ENCODE peak calls at places on chromosomes 11 and 22, in four cellular contexts. R, W, K and M are unnamed samples.

GRCh38 chr11:116215471-116216113 is 557.2 kb downstream of the BUD13 start:
- DNase-seq in W (no peak), K (peak; percentile 6), R (no peak), M (no peak)

GRCh38 chr22:30000566-30000965 is 79.7 kb upstream of the HORMAD2 start:
- DNase-seq in K (no peak), R (no peak), W (no peak), M (no peak)

GRCh38 chr11:98587884-98588283 is 432.9 kb upstream of the CNTN5 start:
- DNase-seq in W (no peak), R (no peak), K (no peak), M (no peak)

GRCh38 chr11:11481371-11481770 is 128.3 kb upstream of the CSNK2A3 start:
- DNase-seq in R (peak; percentile 45), K (no peak), W (no peak), M (no peak)

GRCh38 chr11:39772525-39773137 is 1686.8 kb downstream of the LRRC4C start:
- DNase-seq in K (no peak), R (no peak), W (no peak), M (no peak)

GRCh38 chr11:119029340-119030028 is 1.2 kb downstream of the SLC37A4 start:
- DNase-seq in W (peak; percentile 56), K (no peak), R (peak; percentile 36), M (no peak)

GRCh38 chr11:14237333-14237988 is 121.5 kb downstream of the RRAS2 start:
- DNase-seq in K (no peak), W (no peak), R (no peak), M (no peak)

GRCh38 chr11:2662430-2663299 is 37.1 kb downstream of the KCNQ1OT1 start:
- DNase-seq in K (no peak), R (no peak), W (no peak), M (no peak)

GRCh38 chr11:34240150-34240494 is 117.7 kb downstream of the ABTB2 start:
- DNase-seq in R (no peak), W (no peak), K (no peak), M (no peak)

GRCh38 chr22:38715852-38716251 is 10.1 kb downstream of the GTPBP1 start:
- DNase-seq in W (no peak), K (no peak), R (no peak), M (no peak)

GRCh38 chr11:78646564-78647185 is 72.0 kb upstream of the NARS2 start:
- DNase-seq in R (no peak), W (no peak), K (peak; percentile 60), M (peak; percentile 52)

GRCh38 chr22:33467718-33468117 is 409.5 kb upstream of the SYN3 start:
- DNase-seq in K (no peak), W (no peak), R (no peak), M (no peak)

GRCh38 chr22:23182289-23183106 is 2.2 kb downstream of the BCR start:
- DNase-seq in K (no peak), W (no peak), R (no peak), M (peak; percentile 75)

GRCh38 chr11:130314184-130314748 is 451 bp downstream of the ZBTB44 start:
- DNase-seq in W (peak; percentile 54), R (peak; percentile 67), K (no peak), M (peak; percentile 44)

GRCh38 chr22:50056214-50056972 is 1.7 kb downstream of the TTLL8 start:
- DNase-seq in W (no peak), K (no peak), R (no peak), M (no peak)

GRCh38 chr11:107598225-107599139 is 7.5 kb downstream of the ELMOD1 start:
- DNase-seq in W (no peak), K (peak; percentile 29), R (no peak), M (peak; percentile 23)

GRCh38 chr11:126318642-126319373 is 14.9 kb downstream of the DCPS start:
- DNase-seq in W (peak; percentile 40), R (peak; percentile 59), K (no peak), M (no peak)

GRCh38 chr11:70891844-70892380 is 360.5 kb downstream of the SHANK2 start:
- DNase-seq in K (no peak), W (no peak), R (no peak), M (no peak)

GRCh38 chr11:70885721-70886305 is 366.6 kb downstream of the SHANK2 start:
- DNase-seq in W (no peak), R (no peak), K (no peak), M (no peak)

GRCh38 chr11:70887428-70887827 is 364.9 kb downstream of the SHANK2 start:
- DNase-seq in W (no peak), R (no peak), K (no peak), M (no peak)

GRCh38 chr11:70892889-70893288 is 359.5 kb downstream of the SHANK2 start:
- DNase-seq in R (no peak), K (no peak), W (no peak), M (no peak)

DNA sequence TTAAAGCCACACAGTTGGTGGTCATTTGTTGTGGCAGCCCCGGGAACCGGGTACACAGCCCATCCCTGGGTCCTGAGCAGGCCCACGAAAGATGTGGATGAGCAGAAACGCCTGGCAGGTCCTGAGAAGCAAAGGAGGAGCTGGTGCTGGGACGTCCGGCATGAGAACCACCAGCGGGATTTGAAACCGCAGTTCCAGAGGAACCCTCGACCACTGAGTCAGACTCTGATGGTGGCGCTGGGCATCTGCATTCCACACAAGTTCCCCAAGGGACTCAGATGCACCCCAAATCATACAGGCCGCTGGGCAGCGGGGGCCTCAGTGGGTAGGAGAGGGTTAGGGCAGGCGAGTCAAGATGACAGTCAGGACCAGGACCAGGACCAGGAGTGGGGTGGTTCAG is 363.0 kb downstream of the SHANK2 start:
- DNase-seq in R (no peak), K (no peak), W (no peak), M (no peak)
- TF ChIP-seq POLR2A in R (no peak), K (no peak), W (no peak), M (no peak)

GRCh38 chr11:64850979-64851567 is 6.6 kb upstream of the CDC42BPG start:
- DNase-seq in W (no peak), K (no peak), R (no peak), M (no peak)

GRCh38 chr11:64852804-64853520 is 8.5 kb upstream of the CDC42BPG start:
- DNase-seq in K (no peak), R (no peak), W (no peak), M (no peak)

GRCh38 chr11:64849600-64850356 is 5.3 kb upstream of the CDC42BPG start:
- DNase-seq in W (no peak), K (no peak), R (peak; percentile 78), M (no peak)

GRCh38 chr11:64853709-64854108 is 9.3 kb upstream of the CDC42BPG start:
- DNase-seq in R (no peak), W (no peak), K (no peak), M (no peak)

DNA sequence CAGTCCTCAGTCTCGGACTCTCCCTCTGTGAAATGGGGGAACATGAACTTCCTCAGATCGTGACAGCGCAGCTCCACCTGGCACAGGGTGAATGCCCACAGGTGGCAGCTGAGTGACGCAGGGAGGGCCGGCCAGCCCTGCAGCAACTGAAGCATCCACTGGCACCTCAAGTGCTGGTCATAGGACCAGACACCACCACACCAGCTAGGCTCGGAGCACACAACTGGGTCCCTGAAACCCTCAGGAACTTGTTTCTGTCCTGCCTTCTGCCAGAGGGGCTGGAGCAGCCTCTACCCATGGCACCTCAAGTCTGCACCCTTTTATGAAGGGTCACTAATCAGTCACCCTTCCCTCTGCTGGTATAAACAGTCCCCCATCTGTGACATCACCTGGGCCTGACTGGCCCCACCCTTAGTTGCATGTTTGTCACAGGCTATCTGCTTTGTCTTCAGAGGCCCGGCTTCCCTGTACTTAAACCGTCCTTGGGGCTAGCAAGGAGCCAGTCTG is 7.4 kb upstream of the CDC42BPG start:
- DNase-seq in R (no peak), K (no peak), W (no peak), M (no peak)
- TF ChIP-seq POLR2A in R (no peak), K (no peak), W (no peak), M (no peak)

GRCh38 chr11:64164392-64165312 is 1.3 kb downstream of the MACROD1 start:
- DNase-seq in K (no peak), R (peak; percentile 55), W (no peak), M (no peak)

GRCh38 chr11:64170419-64170818 is 4.5 kb upstream of the MACROD1 start:
- DNase-seq in R (no peak), W (no peak), K (no peak), M (no peak)

GRCh38 chr11:64165482-64165841 is 451 bp downstream of the MACROD1 start:
- DNase-seq in R (peak; percentile 33), W (no peak), K (peak; percentile 48), M (no peak)

GRCh38 chr11:64163951-64164350 is 2.0 kb downstream of the MACROD1 start:
- DNase-seq in W (no peak), K (no peak), R (no peak), M (no peak)

GRCh38 chr11:64165842-64166635 is at the start of gene MACROD1:
- DNase-seq in K (peak; percentile 91), R (peak; percentile 84), W (peak; percentile 65), M (peak; percentile 90)
- TF ChIP-seq POLR2A in K (peak; percentile 45), R (peak; percentile 38), W (no peak), M (peak; percentile 33)

DNA sequence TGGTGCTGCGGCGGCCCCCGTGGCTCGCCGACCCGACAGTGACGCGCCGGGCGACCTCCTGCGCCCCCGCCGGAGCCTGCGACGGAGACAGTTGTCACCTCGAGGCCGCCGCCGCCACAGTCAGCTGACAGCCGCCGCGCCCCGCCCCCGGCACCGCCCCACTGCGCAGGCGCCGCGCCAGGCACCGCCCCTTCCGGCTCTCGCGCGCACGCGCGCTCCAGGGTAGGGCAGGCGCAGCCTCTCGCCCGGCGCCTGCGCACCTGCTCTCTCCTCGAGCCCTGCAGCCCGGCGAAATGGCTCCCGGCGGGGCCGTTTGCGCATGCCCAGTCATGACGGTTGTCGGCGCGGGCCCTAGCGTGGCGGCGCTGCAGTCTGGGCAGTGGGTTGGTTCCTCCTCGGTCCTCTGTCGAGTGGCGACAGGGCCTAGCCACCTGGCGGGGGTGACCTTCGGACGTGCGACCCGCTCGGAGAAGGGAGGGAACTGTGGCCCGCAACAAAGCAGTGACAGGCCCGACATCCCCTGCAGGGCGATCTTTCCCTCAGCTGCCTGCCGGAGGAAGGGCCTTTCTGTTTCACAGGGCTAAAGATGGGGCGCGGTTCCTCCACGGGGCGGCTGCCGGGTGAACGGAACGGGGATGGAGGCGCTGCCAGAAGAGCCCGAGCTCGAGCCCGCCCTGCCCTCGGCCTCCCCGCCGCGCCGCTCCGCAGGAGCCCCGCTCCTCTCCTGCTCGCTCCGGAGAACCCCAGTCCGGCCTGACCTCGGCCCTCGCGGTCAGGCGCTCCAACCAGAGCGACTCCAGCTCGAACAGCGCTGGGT is at the start of gene TOLLIP:
- DNase-seq in K (peak; percentile 92), R (peak; percentile 96), W (peak; percentile 96), M (peak; percentile 99)
- TF ChIP-seq POLR2A in K (peak; percentile 90), R (peak; percentile 6), W (peak; percentile 71), M (peak; percentile 80)

DNA sequence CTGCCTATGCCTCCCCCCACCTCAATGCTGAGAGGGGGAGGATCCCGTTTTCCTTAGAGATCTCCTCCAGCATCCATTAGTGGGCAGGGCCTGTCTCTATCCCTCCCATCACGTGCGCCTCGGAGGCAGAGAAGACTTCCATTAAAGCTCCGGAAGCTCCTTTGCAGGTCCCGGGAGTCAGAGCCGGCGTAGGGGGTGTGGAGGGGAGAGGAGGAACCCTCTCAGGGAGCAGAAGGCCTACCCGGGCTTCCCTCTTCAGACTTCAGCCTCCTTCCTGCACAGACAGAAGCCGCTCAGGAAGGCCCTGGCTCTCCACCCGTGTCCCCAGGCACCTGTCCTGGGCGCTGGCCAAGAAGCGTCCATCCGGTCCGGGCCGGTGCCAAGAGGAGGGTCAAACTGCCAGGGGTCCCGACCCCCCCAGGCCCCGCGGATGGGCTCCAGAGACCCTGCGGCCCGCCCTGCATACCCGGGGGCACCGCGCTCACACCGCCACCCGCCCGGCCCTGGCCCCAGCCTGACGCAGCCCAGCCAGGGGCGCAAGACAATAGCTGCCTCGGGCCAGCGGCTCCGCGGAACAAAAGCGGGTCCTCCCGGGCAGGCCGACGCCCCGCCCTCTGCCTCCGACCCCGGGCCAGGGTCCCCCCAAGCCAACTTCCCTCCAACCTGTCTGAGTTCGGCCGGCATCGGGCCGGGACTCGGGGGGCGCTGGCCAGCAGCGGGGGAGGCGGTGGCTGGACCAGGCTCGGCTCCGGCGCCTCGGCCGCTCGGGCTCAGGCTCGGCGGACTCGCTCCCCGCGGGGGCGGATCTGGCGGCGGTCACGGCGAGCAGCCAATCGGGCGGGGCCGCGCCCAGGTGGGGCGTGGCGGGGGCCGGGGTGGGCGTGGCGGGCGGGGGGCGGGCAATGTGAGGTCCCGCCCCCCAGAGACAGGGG is 29.9 kb downstream of the ARVCF start:
- DNase-seq in K (peak; percentile 41), R (peak; percentile 86), W (peak; percentile 77), M (peak; percentile 75)
- TF ChIP-seq POLR2A in K (no peak), R (peak; percentile 95), W (peak; percentile 56), M (peak; percentile 18)